ENCODE peak calls at places on chromosome 2, in four cellular contexts. W is breast epithelium, R is WERI-Rb-1, N is IMR-90. P is an unnamed sample. For H3K36me3, the result is how much of the 10 kb centered on the place peaks cover.

GRCh38 chr2:192151848-192152247 is 42.9 kb downstream of the TMEFF2 start:
- DNase-seq in R (no peak), N (peak), W (no peak), P (no peak)

GRCh38 chr2:33570681-33571080 is 28.4 kb downstream of the FAM98A start:
- DNase-seq in N (no peak), W (no peak), R (no peak), P (no peak)

GRCh38 chr2:9739508-9739907 is 103.8 kb upstream of the TAF1B start:
- DNase-seq in R (no peak), W (no peak), N (no peak), P (peak)

GRCh38 chr2:241686322-241686648 is 330 bp downstream of the DTYMK start:
- DNase-seq in R (no peak), N (no peak), W (no peak), P (no peak)

GRCh38 chr2:30690126-30690561 is 117.1 kb downstream of the CAPN13 start:
- DNase-seq in W (peak), N (no peak), R (no peak), P (no peak)

GRCh38 chr2:64213607-64214275 is 69.5 kb upstream of the PELI1 start:
- DNase-seq in W (no peak), N (no peak), R (no peak), P (no peak)

GRCh38 chr2:85878719-85879390 is 9.9 kb downstream of the ST3GAL5 start:
- DNase-seq in N (no peak), R (no peak), W (no peak), P (no peak)

GRCh38 chr2:29110916-29111315 is 4.3 kb upstream of the CLIP4 start:
- DNase-seq in R (no peak), N (peak), W (no peak), P (no peak)

GRCh38 chr2:241391892-241392665 is 36.0 kb downstream of the FARP2 start:
- DNase-seq in W (no peak), R (peak), N (peak), P (peak)

GRCh38 chr2:221104391-221104811 is 467.7 kb downstream of the EPHA4 start:
- DNase-seq in W (peak), R (no peak), N (peak), P (peak)

GRCh38 chr2:24863636-24864035 is 56.4 kb downstream of the ADCY3 start:
- DNase-seq in R (no peak), N (peak), W (no peak), P (no peak)

GRCh38 chr2:180696005-180696404 is 284.4 kb upstream of the UBE2E3 start:
- DNase-seq in N (no peak), W (no peak), R (no peak), P (no peak)

GRCh38 chr2:80573950-80574349 is 269.4 kb upstream of the LRRTM1 start:
- DNase-seq in R (no peak), N (no peak), W (no peak), P (no peak)

GRCh38 chr2:190978389-190979053 is 35.5 kb downstream of the STAT1 start:
- DNase-seq in R (no peak), W (no peak), N (peak), P (no peak)

GRCh38 chr2:217995741-217996141 is 7.1 kb downstream of the TNS1 start:
- DNase-seq in R (no peak), N (no peak), W (no peak), P (peak)

GRCh38 chr2:66587216-66587615 is 152.3 kb downstream of the MEIS1 start:
- DNase-seq in W (no peak), N (peak), R (peak), P (peak)

GRCh38 chr2:177758591-177759371 is 313.8 kb downstream of the PDE11A start:
- DNase-seq in W (no peak), R (peak), N (peak), P (no peak)

GRCh38 chr2:137420744-137421143 is 543.5 kb upstream of the HNMT start:
- DNase-seq in N (no peak), W (no peak), R (no peak), P (no peak)

GRCh38 chr2:44494006-44494405 is 132.3 kb downstream of the CAMKMT start:
- DNase-seq in R (no peak), W (no peak), N (no peak), P (no peak)

GRCh38 chr2:236700703-236701102 is 131.1 kb downstream of the ACKR3 start:
- DNase-seq in W (no peak), R (no peak), N (no peak), P (no peak)

GRCh38 chr2:139529045-139529444 is 748.9 kb upstream of the NXPH2 start:
- DNase-seq in N (no peak), W (no peak), R (no peak), P (no peak)

GRCh38 chr2:26169226-26169625 is 3.7 kb upstream of the GAREM2 start:
- DNase-seq in N (no peak), W (no peak), R (no peak), P (no peak)

GRCh38 chr2:20436716-20437470 is 10.0 kb upstream of the RHOB start:
- DNase-seq in R (peak), N (no peak), W (no peak), P (no peak)

GRCh38 chr2:7517122-7517487 is 599.9 kb downstream of the RNF144A start:
- DNase-seq in W (no peak), N (no peak), R (no peak), P (no peak)

GRCh38 chr2:170928036-170928823 is 823 bp upstream of the GORASP2 start:
- DNase-seq in W (no peak), N (peak), R (no peak), P (peak)

GRCh38 chr2:157363612-157364101 is 38.0 kb upstream of the ERMN start:
- DNase-seq in W (no peak), R (no peak), N (no peak), P (no peak)

GRCh38 chr2:26513261-26513660 is 35.3 kb upstream of the OTOF start:
- DNase-seq in N (no peak), R (no peak), W (no peak), P (no peak)

GRCh38 chr2:41576423-41576822 is 471.4 kb upstream of the PKDCC start:
- DNase-seq in R (no peak), W (no peak), N (no peak), P (no peak)

GRCh38 chr2:157421377-157421944 is 22.4 kb downstream of the CYTIP start:
- DNase-seq in W (no peak), N (no peak), R (no peak), P (no peak)

GRCh38 chr2:114610677-114611076 is 168.2 kb downstream of the DPP10 start:
- DNase-seq in N (no peak), W (peak), R (peak), P (no peak)

GRCh38 chr2:84899681-84900080 is 5.8 kb upstream of the TMSB10 start:
- DNase-seq in W (no peak), N (no peak), R (no peak), P (peak)

GRCh38 chr2:72934683-72935610 is 17.6 kb downstream of the EMX1 start:
- DNase-seq in N (no peak), W (no peak), R (peak), P (peak)

GRCh38 chr2:234494361-234495075 is 2.4 kb downstream of the ARL4C start:
- DNase-seq in W (peak), R (no peak), N (peak), P (no peak)

GRCh38 chr2:119426801-119427395 is 4.8 kb upstream of the TMEM37 start:
- DNase-seq in W (peak), N (no peak), R (no peak), P (no peak)

GRCh38 chr2:137928547-137929503 is 35.4 kb upstream of the HNMT start:
- DNase-seq in N (peak), R (peak), W (no peak), P (no peak)

GRCh38 chr2:33419548-33420255 is 56.7 kb upstream of the RASGRP3 start:
- DNase-seq in R (no peak), W (no peak), N (peak), P (no peak)

GRCh38 chr2:39368376-39368775 is 68.7 kb downstream of the MAP4K3 start:
- DNase-seq in R (no peak), N (no peak), W (no peak), P (no peak)

GRCh38 chr2:233446121-233446520 is 91.8 kb downstream of the DGKD start:
- DNase-seq in N (no peak), R (no peak), W (no peak), P (no peak)

DNA sequence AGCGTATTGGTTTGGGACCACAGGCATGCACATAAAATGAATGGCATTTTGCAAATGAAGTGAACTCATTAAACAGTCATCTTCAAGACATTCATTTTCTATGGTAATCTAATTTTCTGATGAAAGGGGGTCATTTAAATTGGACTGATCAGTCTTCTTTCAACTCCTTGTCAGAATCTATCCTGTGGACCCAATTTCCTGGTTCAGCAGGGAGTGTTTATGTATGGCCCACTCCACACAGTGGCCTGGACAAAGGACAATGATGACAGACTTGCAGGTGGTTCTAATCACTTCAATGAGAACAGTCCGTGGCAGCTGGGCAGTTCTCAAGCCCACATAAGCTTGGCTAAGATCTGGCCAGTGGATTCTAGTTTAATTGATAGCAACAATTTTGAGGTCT is 448.1 kb downstream of the DCDC2C start:
- DNase-seq in R (no peak), W (no peak), N (no peak), P (no peak)
- H3K36me3 ChIP-seq in R (under half), W (under half), N (under half), P (under half)

GRCh38 chr2:150526827-150527226 is 39.4 kb upstream of the RND3 start:
- DNase-seq in R (no peak), N (peak), W (no peak), P (no peak)
- H3K27ac ChIP-seq in R (no peak), N (no peak), W (no peak), P (peak)

DNA sequence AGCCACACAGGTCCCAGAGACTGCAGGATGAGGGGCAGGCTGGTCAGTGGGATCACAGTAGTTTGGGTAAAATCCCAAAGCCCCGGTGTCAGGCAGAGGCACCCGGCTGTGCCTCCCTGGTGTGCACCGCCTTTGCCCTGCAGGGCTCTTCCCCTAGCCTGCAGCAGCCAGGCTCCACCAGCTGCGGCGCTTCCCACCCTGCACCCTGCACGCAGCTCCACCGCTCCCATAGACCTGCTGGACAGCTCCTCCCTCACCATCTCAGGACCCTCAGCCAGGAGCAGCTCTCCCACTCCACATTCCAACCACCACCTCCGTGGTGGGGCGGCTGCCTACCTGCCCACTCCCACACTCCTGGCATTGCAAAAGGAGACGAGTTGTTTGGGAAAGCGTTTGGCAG is 287.3 kb upstream of the HDAC4 start:
- DNase-seq in R (no peak), N (no peak), W (no peak), P (no peak)
- TF ChIP-seq CTCF in R (peak), N (no peak), W (no peak), P (no peak)

GRCh38 chr2:47819834-47820233 is 36.9 kb downstream of the MSH6 start:
- DNase-seq in R (no peak), W (no peak), N (peak), P (no peak)
- H3K36me3 ChIP-seq in R (half or more), W (under half), N (under half), P (under half)

DNA sequence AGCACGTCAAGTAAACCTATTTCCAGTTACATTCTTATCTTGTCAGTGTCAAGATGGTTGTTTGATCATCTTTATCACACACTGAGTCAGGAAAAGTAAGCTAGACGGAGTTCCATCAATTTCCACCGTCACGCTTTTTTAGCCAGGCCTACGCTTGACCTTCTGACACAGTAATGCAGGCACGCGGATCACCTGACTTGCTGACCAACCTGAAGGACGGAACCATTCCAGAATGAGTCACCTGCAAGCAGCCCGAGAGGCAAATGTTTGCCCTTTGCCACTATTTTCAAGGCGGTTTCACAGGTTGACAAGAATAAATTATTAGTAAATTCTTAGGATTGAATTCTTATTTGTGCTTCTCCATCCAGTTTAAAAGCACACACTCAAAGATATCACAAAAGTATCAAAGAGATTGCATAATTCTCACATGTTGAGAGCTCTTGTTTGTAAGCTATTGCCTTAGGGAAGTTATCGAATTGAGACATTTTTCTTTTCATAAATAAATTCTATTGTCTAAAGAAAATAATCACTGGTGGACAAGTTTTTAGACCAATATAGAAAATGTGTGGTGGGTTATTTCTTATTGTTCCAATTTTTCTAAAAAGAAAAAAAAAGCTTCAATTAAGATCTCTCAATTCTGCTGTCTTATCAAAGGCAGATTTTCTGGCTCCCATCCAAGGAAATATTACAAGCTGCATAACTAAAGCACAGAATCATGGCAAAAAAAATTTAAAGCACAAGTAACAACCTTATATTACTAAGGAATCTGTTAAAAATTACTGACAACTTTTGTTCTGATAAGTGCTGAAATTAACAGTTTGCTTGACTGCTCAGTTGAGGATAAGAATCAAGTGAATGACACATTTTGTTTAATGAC is 31.9 kb downstream of the UXS1 start:
- DNase-seq in R (no peak), N (no peak), W (no peak), P (peak)
- H3K27ac ChIP-seq in R (no peak), N (no peak), W (no peak), P (peak)

DNA sequence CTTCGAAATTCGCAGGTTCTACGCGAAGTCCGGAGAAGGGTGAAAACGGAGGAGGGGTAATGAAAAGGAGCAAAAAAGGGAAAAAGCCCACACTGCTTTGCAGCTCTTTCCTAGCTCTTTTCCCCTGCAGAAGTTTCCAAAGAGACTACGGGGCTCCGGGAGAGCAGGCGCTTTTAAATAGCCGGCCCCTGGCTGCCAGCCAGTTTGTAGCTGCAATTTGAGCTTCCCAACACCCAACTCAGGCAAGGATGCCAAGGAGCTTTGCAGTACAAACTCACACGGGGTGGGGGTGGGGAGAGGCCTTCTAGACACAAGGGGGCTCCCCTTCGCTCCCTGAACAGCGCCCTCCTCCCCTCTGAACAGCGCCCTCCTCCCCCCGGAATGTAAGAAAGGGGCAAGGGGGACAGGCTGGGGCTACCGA is at the start of gene IGFBP5:
- DNase-seq in W (peak), N (peak), R (peak), P (peak)
- TF ChIP-seq CTCF in W (no peak), N (peak), R (peak), P (no peak)

GRCh38 chr2:71361631-71362030 is 30.0 kb downstream of the ZNF638 start:
- DNase-seq in N (no peak), W (no peak), R (no peak), P (no peak)
- H3K36me3 ChIP-seq in N (under half), W (under half), R (half or more), P (under half)

DNA sequence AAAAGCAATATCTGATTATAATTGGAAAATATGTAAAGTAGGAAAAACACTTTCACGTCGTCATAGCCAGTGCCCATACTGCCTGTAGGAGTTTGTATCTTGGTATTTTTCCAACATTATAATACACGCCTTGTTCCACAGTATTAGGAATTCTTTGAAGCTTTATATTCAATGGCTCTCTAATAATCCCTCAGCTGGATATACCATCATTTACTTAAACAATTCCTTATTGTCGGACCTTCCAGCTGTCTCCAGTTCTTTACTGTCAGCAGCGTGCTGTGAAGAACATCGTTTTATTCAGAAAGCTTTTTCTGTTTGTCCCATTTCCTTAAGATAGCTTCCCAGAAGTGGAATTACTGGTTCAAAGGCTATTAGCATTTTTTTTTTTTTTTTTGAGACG is 31.7 kb downstream of the ATP6V1C2 start:
- DNase-seq in W (no peak), R (no peak), N (no peak), P (no peak)
- H3K27ac ChIP-seq in W (no peak), R (no peak), N (no peak), P (no peak)

P was measured in pancreas.